ENCODE peak calls at places on chromosome 5, in four cellular contexts. One of them, this sample, is unnamed. For H3K36me3, the result is how much of the 10 kb centered on the place peaks cover.

GRCh38 chr5:59569158-59569557 is 324.4 kb downstream of the PDE4D start:
- DNase-seq in IMR-90: no peak
- DNase-seq in HCT116: no peak
- DNase-seq in GM23248: no peak
- DNase-seq in this sample: no peak

GRCh38 chr5:154829589-154830218 is 20.7 kb downstream of the FAXDC2 start:
- DNase-seq in HCT116: peak
- DNase-seq in GM23248: peak
- DNase-seq in IMR-90: peak
- DNase-seq in this sample: no peak

GRCh38 chr5:28576022-28576421 is 1537.6 kb upstream of the CDH9 start:
- DNase-seq in GM23248: no peak
- DNase-seq in IMR-90: no peak
- DNase-seq in HCT116: no peak
- DNase-seq in this sample: peak

GRCh38 chr5:74409166-74409706 is 231.3 kb downstream of the ENC1 start:
- DNase-seq in GM23248: no peak
- DNase-seq in HCT116: no peak
- DNase-seq in IMR-90: no peak
- DNase-seq in this sample: no peak

GRCh38 chr5:103013933-103014552 is 105.9 kb downstream of the GIN1 start:
- DNase-seq in IMR-90: peak
- DNase-seq in GM23248: peak
- DNase-seq in HCT116: no peak
- DNase-seq in this sample: no peak

GRCh38 chr5:1342268-1342667 is 2.6 kb downstream of the CLPTM1L start:
- DNase-seq in IMR-90: no peak
- DNase-seq in HCT116: no peak
- DNase-seq in GM23248: no peak
- DNase-seq in this sample: no peak

GRCh38 chr5:35853652-35854051 is 3.0 kb upstream of the IL7R start:
- DNase-seq in GM23248: no peak
- DNase-seq in HCT116: no peak
- DNase-seq in IMR-90: no peak
- DNase-seq in this sample: no peak

GRCh38 chr5:8683528-8683927 is 814.6 kb downstream of the MTRR start:
- DNase-seq in IMR-90: no peak
- DNase-seq in GM23248: no peak
- DNase-seq in HCT116: no peak
- DNase-seq in this sample: no peak

GRCh38 chr5:146337264-146337904 is 1.3 kb upstream of the POU4F3 start:
- DNase-seq in HCT116: no peak
- DNase-seq in IMR-90: no peak
- DNase-seq in GM23248: no peak
- DNase-seq in this sample: no peak

GRCh38 chr5:93294184-93294583 is 286.8 kb downstream of the NR2F1-AS1 start:
- DNase-seq in HCT116: no peak
- DNase-seq in GM23248: peak
- DNase-seq in IMR-90: peak
- DNase-seq in this sample: no peak

GRCh38 chr5:79190235-79190529 is 45.7 kb upstream of the JMY start:
- DNase-seq in GM23248: no peak
- DNase-seq in IMR-90: no peak
- DNase-seq in HCT116: no peak
- DNase-seq in this sample: no peak

GRCh38 chr5:65808818-65809217 is 86.8 kb downstream of the NLN start:
- DNase-seq in IMR-90: peak
- DNase-seq in GM23248: peak
- DNase-seq in HCT116: peak
- DNase-seq in this sample: no peak

GRCh38 chr5:57303985-57304384 is 130.1 kb downstream of the GPBP1 start:
- DNase-seq in IMR-90: no peak
- DNase-seq in HCT116: no peak
- DNase-seq in GM23248: no peak
- DNase-seq in this sample: no peak

GRCh38 chr5:172350212-172351181 is 66.9 kb upstream of the UBTD2 start:
- DNase-seq in HCT116: no peak
- DNase-seq in GM23248: no peak
- DNase-seq in IMR-90: no peak
- DNase-seq in this sample: no peak

GRCh38 chr5:88684136-88684500 is 198.9 kb downstream of the MEF2C start:
- DNase-seq in IMR-90: no peak
- DNase-seq in GM23248: no peak
- DNase-seq in HCT116: no peak
- DNase-seq in this sample: no peak

GRCh38 chr5:112823656-112824055 is 37.4 kb upstream of the SRP19 start:
- DNase-seq in HCT116: no peak
- DNase-seq in GM23248: no peak
- DNase-seq in IMR-90: no peak
- DNase-seq in this sample: no peak

GRCh38 chr5:143147382-143147781 is 256.1 kb downstream of the NR3C1 start:
- DNase-seq in HCT116: no peak
- DNase-seq in GM23248: no peak
- DNase-seq in IMR-90: no peak
- DNase-seq in this sample: no peak

GRCh38 chr5:43432486-43433365 is 20.5 kb upstream of the CCL28 start:
- DNase-seq in IMR-90: peak
- DNase-seq in GM23248: peak
- DNase-seq in HCT116: peak
- DNase-seq in this sample: peak

GRCh38 chr5:31173621-31174020 is 19.9 kb upstream of the CDH6 start:
- DNase-seq in HCT116: no peak
- DNase-seq in IMR-90: no peak
- DNase-seq in GM23248: no peak
- DNase-seq in this sample: no peak

GRCh38 chr5:75961814-75962213 is 121.4 kb upstream of the SV2C start:
- DNase-seq in IMR-90: no peak
- DNase-seq in GM23248: no peak
- DNase-seq in HCT116: no peak
- DNase-seq in this sample: no peak

GRCh38 chr5:76291305-76292077 is 111.6 kb upstream of the IQGAP2 start:
- DNase-seq in GM23248: no peak
- DNase-seq in HCT116: no peak
- DNase-seq in IMR-90: no peak
- DNase-seq in this sample: no peak

GRCh38 chr5:24633705-24634325 is 11.0 kb downstream of the CDH10 start:
- DNase-seq in HCT116: peak
- DNase-seq in GM23248: peak
- DNase-seq in IMR-90: peak
- DNase-seq in this sample: peak

GRCh38 chr5:179194941-179195381 is 134.8 kb downstream of the ZNF354C start:
- DNase-seq in GM23248: no peak
- DNase-seq in IMR-90: no peak
- DNase-seq in HCT116: no peak
- DNase-seq in this sample: no peak

GRCh38 chr5:163478126-163478981 is 17.9 kb downstream of the HMMR start:
- DNase-seq in HCT116: no peak
- DNase-seq in IMR-90: peak
- DNase-seq in GM23248: peak
- DNase-seq in this sample: no peak

DNA sequence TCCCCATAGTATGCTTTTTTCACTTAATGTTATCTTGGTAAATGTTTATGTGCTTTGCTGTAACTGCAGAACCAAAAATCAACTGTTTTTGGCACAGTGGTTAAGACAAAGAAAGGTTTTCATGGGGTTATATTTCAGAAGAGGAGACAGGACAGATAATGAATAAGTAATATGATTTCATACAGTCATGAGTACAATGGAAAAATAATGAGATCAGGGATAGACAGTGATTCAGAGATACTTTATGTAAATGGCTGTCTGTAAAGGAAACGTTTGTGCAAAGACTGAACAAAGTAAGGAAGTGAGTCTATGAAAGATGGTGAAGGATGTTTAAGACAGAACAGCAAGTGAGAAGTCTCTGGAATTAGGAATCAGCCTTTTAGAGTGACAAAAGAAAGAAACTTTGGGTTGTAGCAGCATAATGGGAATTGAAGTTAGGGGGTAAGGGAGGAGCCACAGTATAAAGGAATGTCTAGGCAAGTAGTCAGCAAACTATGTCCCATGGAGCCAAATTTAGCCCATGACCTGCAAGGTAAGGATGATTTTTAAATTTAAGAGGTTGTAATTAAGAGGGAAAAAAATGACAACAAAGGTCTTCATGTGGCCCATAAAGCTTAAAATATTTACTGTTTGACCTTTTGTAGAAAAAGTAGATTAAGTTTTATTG is 55.0 kb downstream of the TNPO1 start:
- DNase-seq in IMR-90: peak
- DNase-seq in HCT116: no peak
- DNase-seq in GM23248: peak
- DNase-seq in this sample: no peak
- H3K36me3 ChIP-seq in IMR-90: under half
- H3K36me3 ChIP-seq in HCT116: half or more
- H3K36me3 ChIP-seq in GM23248: half or more
- H3K36me3 ChIP-seq in this sample: under half

GRCh38 chr5:124751031-124751430 is 4.6 kb upstream of the ZNF608 start:
- DNase-seq in GM23248: no peak
- DNase-seq in HCT116: no peak
- DNase-seq in IMR-90: no peak
- DNase-seq in this sample: no peak
- H2AFZ ChIP-seq in GM23248: no peak
- H2AFZ ChIP-seq in HCT116: peak
- H2AFZ ChIP-seq in IMR-90: no peak
- H2AFZ ChIP-seq in this sample: no peak

DNA sequence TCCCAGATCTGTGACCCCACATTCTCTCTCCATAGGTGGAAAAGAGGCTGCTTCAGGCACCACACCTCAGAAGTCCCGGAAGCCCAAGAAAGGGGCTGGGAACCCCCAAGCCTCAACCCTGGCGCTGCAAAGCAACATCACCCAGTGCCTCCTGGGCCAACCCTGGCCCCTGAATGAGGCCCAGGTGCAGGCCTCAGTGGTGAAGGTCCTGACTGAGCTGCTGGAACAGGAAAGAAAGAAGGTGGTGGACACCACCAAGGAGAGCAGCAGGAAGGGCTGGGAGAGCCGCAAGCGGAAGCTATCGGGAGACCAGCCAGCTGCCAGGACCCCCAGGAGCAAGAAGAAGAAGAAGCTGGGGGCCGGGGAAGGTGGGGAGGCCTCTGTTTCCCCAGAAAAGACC is 16.5 kb downstream of the CD74 start:
- DNase-seq in HCT116: no peak
- DNase-seq in IMR-90: no peak
- DNase-seq in GM23248: no peak
- DNase-seq in this sample: no peak
- H3K36me3 ChIP-seq in HCT116: half or more
- H3K36me3 ChIP-seq in IMR-90: half or more
- H3K36me3 ChIP-seq in GM23248: under half
- H3K36me3 ChIP-seq in this sample: under half

GRCh38 chr5:129118826-129119225 is 24.3 kb downstream of the ISOC1 start:
- DNase-seq in GM23248: no peak
- DNase-seq in IMR-90: no peak
- DNase-seq in HCT116: no peak
- DNase-seq in this sample: no peak

GRCh38 chr5:129115680-129116079 is 21.1 kb downstream of the ISOC1 start:
- DNase-seq in IMR-90: no peak
- DNase-seq in GM23248: no peak
- DNase-seq in HCT116: no peak
- DNase-seq in this sample: no peak

GRCh38 chr5:129120158-129120581 is 25.6 kb downstream of the ISOC1 start:
- DNase-seq in HCT116: no peak
- DNase-seq in IMR-90: no peak
- DNase-seq in GM23248: no peak
- DNase-seq in this sample: no peak

GRCh38 chr5:129116797-129117196 is 22.2 kb downstream of the ISOC1 start:
- DNase-seq in IMR-90: no peak
- DNase-seq in GM23248: no peak
- DNase-seq in HCT116: no peak
- DNase-seq in this sample: no peak

GRCh38 chr5:129118405-129118804 is 23.9 kb downstream of the ISOC1 start:
- DNase-seq in HCT116: no peak
- DNase-seq in GM23248: no peak
- DNase-seq in IMR-90: peak
- DNase-seq in this sample: no peak
- H2AFZ ChIP-seq in HCT116: no peak
- H2AFZ ChIP-seq in GM23248: no peak
- H2AFZ ChIP-seq in IMR-90: no peak
- H2AFZ ChIP-seq in this sample: no peak

GRCh38 chr5:138920181-138920580 is 45.0 kb upstream of the LRRTM2 start:
- DNase-seq in GM23248: no peak
- DNase-seq in IMR-90: no peak
- DNase-seq in HCT116: no peak
- DNase-seq in this sample: no peak
- H3K36me3 ChIP-seq in GM23248: under half
- H3K36me3 ChIP-seq in IMR-90: under half
- H3K36me3 ChIP-seq in HCT116: under half
- H3K36me3 ChIP-seq in this sample: under half

DNA sequence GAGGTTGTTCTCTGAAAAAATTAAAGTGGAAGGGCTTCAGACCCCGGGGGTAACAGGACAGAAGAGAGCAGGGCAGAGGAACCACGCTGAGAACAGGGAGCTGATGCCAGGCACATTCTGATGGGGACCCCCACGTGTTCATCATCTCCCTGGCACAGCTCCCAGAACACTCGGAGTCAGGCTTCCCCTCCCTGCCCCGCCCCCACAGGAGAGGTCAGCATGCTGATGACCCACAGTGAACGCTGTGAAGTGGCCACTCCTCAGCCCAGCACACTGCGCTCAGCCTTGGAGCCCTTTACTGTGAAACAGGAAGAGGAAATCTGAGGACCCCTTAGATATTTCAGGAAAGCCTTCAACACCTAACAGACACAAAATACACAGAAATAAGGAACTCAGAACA is 16.4 kb downstream of the RETREG1 start:
- DNase-seq in IMR-90: no peak
- DNase-seq in HCT116: no peak
- DNase-seq in GM23248: peak
- DNase-seq in this sample: peak
- H2AFZ ChIP-seq in IMR-90: no peak
- H2AFZ ChIP-seq in HCT116: no peak
- H2AFZ ChIP-seq in GM23248: peak
- H2AFZ ChIP-seq in this sample: no peak